ENCODE peak calls at places on chromosomes 1 and 21, in ten cellular contexts. H, X, W, P, C, K, T, V, D and B are unnamed samples.

GRCh38 chr1:216670118-216670870 is 52.9 kb downstream of the ESRRG start:
- DNase-seq in D (no peak), V (no peak), P (peak), K (no peak), H (no peak), X (no peak), T (no peak), C (no peak), W (no peak), B (no peak)

GRCh38 chr1:95040032-95040525 is 32.7 kb downstream of the ALG14 start:
- DNase-seq in H (no peak), P (peak), X (no peak), D (no peak), V (no peak), T (no peak), W (no peak), C (no peak), K (no peak), B (no peak)

GRCh38 chr1:172812118-172812517 is 153.2 kb downstream of the FASLG start:
- DNase-seq in K (no peak), T (no peak), H (no peak), D (no peak), P (no peak), X (no peak), V (no peak), C (no peak), W (no peak), B (no peak)

GRCh38 chr21:32207096-32207716 is 71.6 kb downstream of the MIS18A start:
- DNase-seq in P (no peak), V (peak), W (no peak), C (no peak), K (no peak), H (no peak), T (no peak), D (peak), X (peak), B (peak)

GRCh38 chr1:100538935-100539835 is 1.2 kb downstream of the GPR88 start:
- DNase-seq in C (no peak), W (no peak), D (no peak), T (no peak), H (peak), P (peak), K (no peak), X (peak), V (no peak), B (peak)

GRCh38 chr1:111758373-111758772 is 2.7 kb downstream of the DDX20 start:
- DNase-seq in V (no peak), H (no peak), P (peak), X (no peak), K (no peak), C (no peak), D (no peak), T (no peak), W (no peak), B (no peak)

GRCh38 chr21:8997011-8997440 is 1524.4 kb upstream of the TPTE start:
- DNase-seq in P (peak), V (no peak), K (no peak), H (no peak), X (no peak), T (no peak), C (no peak), W (no peak), D (no peak), B (no peak)

GRCh38 chr1:31955917-31956736 is 18.0 kb upstream of the PTP4A2 start:
- DNase-seq in D (no peak), H (peak), T (peak), X (no peak), W (peak), V (no peak), C (peak), P (peak), K (peak), B (no peak)

GRCh38 chr1:37682334-37682987 is 9.9 kb upstream of the CDCA8 start:
- DNase-seq in D (no peak), X (peak), C (peak), V (peak), T (peak), W (peak), K (peak), P (peak), H (peak), B (peak)